ENCODE peak calls at places on chromosome 2, in five cellular contexts. D is NCI-H82; Q is stimulated activated CD4-positive, alpha-beta T cell treated with anti-CD3 and anti-CD28 coated beads, Interleukin-12 subunit alpha, Interleukin-12 subunit beta, amount 100 ng/mL, for 24 hours; J is SW480; R is LoVo. C is an unnamed sample.

GRCh38 chr2:119901013-119901412 is 111.9 kb upstream of the EPB41L5 start:
- DNase-seq in D (no peak), Q (no peak), J (no peak), R (no peak), C (no peak)

GRCh38 chr2:146632707-146633106 is 1212.1 kb upstream of the ACVR2A start:
- DNase-seq in D (no peak), Q (no peak), J (no peak), R (no peak), C (no peak)

GRCh38 chr2:60707750-60708371 is 48.2 kb upstream of the PAPOLG start:
- DNase-seq in D (peak), Q (no peak), J (peak), R (peak), C (no peak)

GRCh38 chr2:233413529-233414272 is 59.4 kb downstream of the DGKD start:
- DNase-seq in D (no peak), Q (peak), J (peak), R (peak), C (no peak)

GRCh38 chr2:10329880-10330699 is 27.4 kb downstream of the HPCAL1 start:
- DNase-seq in D (no peak), Q (no peak), J (peak), R (peak), C (no peak)

GRCh38 chr2:46318579-46319460 is 21.6 kb downstream of the EPAS1 start:
- DNase-seq in D (no peak), Q (no peak), J (no peak), R (no peak), C (no peak)

GRCh38 chr2:69375494-69376353 is 11.3 kb downstream of the GFPT1 start:
- DNase-seq in D (peak), Q (no peak), J (peak), R (no peak), C (no peak)

GRCh38 chr2:71829008-71829407 is 318.7 kb downstream of the CYP26B1 start:
- DNase-seq in D (no peak), Q (no peak), J (no peak), R (no peak), C (no peak)

GRCh38 chr2:25419678-25420242 is 78.0 kb upstream of the DNMT3A start:
- DNase-seq in D (no peak), Q (no peak), J (no peak), R (no peak), C (no peak)

GRCh38 chr2:17976871-17977746 is 98.6 kb downstream of the KCNS3 start:
- DNase-seq in D (no peak), Q (no peak), J (no peak), R (peak), C (no peak)

GRCh38 chr2:234973008-234973407 is 21.2 kb downstream of the SH3BP4 start:
- DNase-seq in D (no peak), Q (no peak), J (no peak), R (no peak), C (no peak)

GRCh38 chr2:127004893-127005600 is 101.9 kb downstream of the BIN1 start:
- DNase-seq in D (peak), Q (no peak), J (no peak), R (no peak), C (peak)

GRCh38 chr2:46985512-46985911 is 69.9 kb upstream of the MCFD2 start:
- DNase-seq in D (no peak), Q (no peak), J (peak), R (peak), C (no peak)

GRCh38 chr2:100070078-100070477 is 72.3 kb downstream of the AFF3 start:
- DNase-seq in D (no peak), Q (no peak), J (no peak), R (no peak), C (no peak)

GRCh38 chr2:157793053-157793612 is 83.0 kb downstream of the ACVR1 start:
- DNase-seq in D (no peak), Q (no peak), J (no peak), R (no peak), C (no peak)

GRCh38 chr2:139652385-139652784 is 872.2 kb upstream of the NXPH2 start:
- DNase-seq in D (no peak), Q (no peak), J (no peak), R (no peak), C (no peak)

GRCh38 chr2:156908825-156909224 is 348.7 kb upstream of the GALNT5 start:
- DNase-seq in D (no peak), Q (no peak), J (peak), R (no peak), C (no peak)

GRCh38 chr2:143830476-143830875 is 689.4 kb downstream of the ZEB2 start:
- DNase-seq in D (no peak), Q (no peak), J (no peak), R (no peak), C (no peak)

GRCh38 chr2:225773143-225773542 is 373.6 kb downstream of the NYAP2 start:
- DNase-seq in D (no peak), Q (no peak), J (no peak), R (no peak), C (no peak)

GRCh38 chr2:64063924-64064331 is 44.7 kb upstream of the VPS54 start:
- DNase-seq in D (peak), Q (no peak), J (no peak), R (no peak), C (no peak)

GRCh38 chr2:149098722-149099121 is 60.2 kb downstream of the LYPD6B start:
- DNase-seq in D (no peak), Q (no peak), J (peak), R (peak), C (no peak)

GRCh38 chr2:5076599-5076998 is 615.6 kb upstream of the SOX11 start:
- DNase-seq in D (no peak), Q (no peak), J (no peak), R (no peak), C (no peak)

GRCh38 chr2:133986076-133986837 is 267.6 kb upstream of the MGAT5 start:
- DNase-seq in D (peak), Q (no peak), J (peak), R (peak), C (no peak)